ENCODE peak calls at places on chromosomes 13 and 19, in five cellular contexts. One of them, this sample, is unnamed.
A peak's percentile ranks its signal among the peaks of the same experiment; 100 is the strongest.

GRCh38 chr13:93700115-93700514 is 473.5 kb downstream of the GPC6 start:
- DNase-seq in ELR: no peak
- DNase-seq in stromal cell of bone marrow: peak; percentile 28
- DNase-seq in HFF-Myc: no peak
- DNase-seq in uterus: no peak
- DNase-seq in this sample: no peak

GRCh38 chr19:49125025-49125731 is 5.8 kb downstream of the PPFIA3 start:
- DNase-seq in ELR: no peak
- DNase-seq in stromal cell of bone marrow: no peak
- DNase-seq in HFF-Myc: no peak
- DNase-seq in uterus: no peak
- DNase-seq in this sample: no peak

GRCh38 chr13:102781591-102781990 is 8.0 kb upstream of the TEX30 start:
- DNase-seq in ELR: no peak
- DNase-seq in stromal cell of bone marrow: no peak
- DNase-seq in HFF-Myc: no peak
- DNase-seq in uterus: no peak
- DNase-seq in this sample: no peak

GRCh38 chr19:37654525-37654832 is 786 bp downstream of the ZFP30 start:
- DNase-seq in ELR: peak; percentile 49
- DNase-seq in stromal cell of bone marrow: no peak
- DNase-seq in HFF-Myc: peak; percentile 2
- DNase-seq in uterus: no peak
- DNase-seq in this sample: no peak

GRCh38 chr19:54791476-54791875 is 11.9 kb upstream of the KIR2DL4 start:
- DNase-seq in ELR: no peak
- DNase-seq in stromal cell of bone marrow: no peak
- DNase-seq in HFF-Myc: no peak
- DNase-seq in uterus: no peak
- DNase-seq in this sample: no peak

GRCh38 chr19:55353803-55354697 is 469 bp downstream of the COX6B2 start:
- DNase-seq in ELR: peak; percentile 47
- DNase-seq in stromal cell of bone marrow: no peak
- DNase-seq in HFF-Myc: no peak
- DNase-seq in uterus: peak; percentile 65
- DNase-seq in this sample: peak; percentile 82

GRCh38 chr19:38839816-38840582 is 8.4 kb upstream of the ECH1 start:
- DNase-seq in ELR: peak; percentile 52
- DNase-seq in stromal cell of bone marrow: no peak
- DNase-seq in HFF-Myc: no peak
- DNase-seq in uterus: no peak
- DNase-seq in this sample: no peak

GRCh38 chr13:102091231-102091630 is 310.6 kb downstream of the FGF14 start:
- DNase-seq in ELR: peak; percentile 51
- DNase-seq in stromal cell of bone marrow: no peak
- DNase-seq in HFF-Myc: no peak
- DNase-seq in uterus: no peak
- DNase-seq in this sample: no peak

GRCh38 chr13:99657848-99658265 is 156.6 kb downstream of the TM9SF2 start:
- DNase-seq in ELR: no peak
- DNase-seq in stromal cell of bone marrow: no peak
- DNase-seq in HFF-Myc: no peak
- DNase-seq in uterus: peak; percentile 35
- DNase-seq in this sample: no peak

GRCh38 chr13:97215325-97215724 is 6.8 kb upstream of the MBNL2 start:
- DNase-seq in ELR: no peak
- DNase-seq in stromal cell of bone marrow: no peak
- DNase-seq in HFF-Myc: no peak
- DNase-seq in uterus: no peak
- DNase-seq in this sample: no peak

GRCh38 chr19:54147676-54148075 is 10.1 kb downstream of the CNOT3 start:
- DNase-seq in ELR: no peak
- DNase-seq in stromal cell of bone marrow: no peak
- DNase-seq in HFF-Myc: no peak
- DNase-seq in uterus: peak; percentile 64
- DNase-seq in this sample: no peak